ENCODE peak calls at places on chromosomes 4 and X, in six cellular contexts. Z, J, O, V, H and P are unnamed samples.
A peak's percentile ranks its signal among the peaks of the same experiment; 100 is the strongest.

GRCh38 chr4:67104145-67104544 is 441.2 kb downstream of the CENPC start:
- DNase-seq in Z (no peak), J (no peak), O (no peak), V (no peak), H (no peak), P (no peak)

GRCh38 chrX:115679460-115679859 is 118.5 kb downstream of the PLS3 start:
- DNase-seq in Z (no peak), J (peak; percentile 39), O (peak; percentile 8), V (peak; percentile 5), H (peak; percentile 61), P (peak; percentile 17)

GRCh38 chrX:65673857-65674350 is 6.5 kb downstream of the MSN start:
- DNase-seq in Z (no peak), J (no peak), O (no peak), V (no peak), H (no peak), P (no peak)

GRCh38 chrX:118631586-118631985 is 95.8 kb upstream of the IL13RA1 start:
- DNase-seq in Z (no peak), J (no peak), O (no peak), V (no peak), H (no peak), P (no peak)

GRCh38 chr4:107050525-107051135 is 14.5 kb upstream of the DKK2 start:
- DNase-seq in Z (no peak), J (peak; percentile 10), O (no peak), V (peak; percentile 13), H (no peak), P (no peak)

GRCh38 chr4:25358515-25359275 is 18.4 kb upstream of the ANAPC4 start:
- DNase-seq in Z (no peak), J (no peak), O (no peak), V (no peak), H (no peak), P (no peak)

GRCh38 chr4:114137984-114138383 is 158.5 kb upstream of the ARSJ start:
- DNase-seq in Z (no peak), J (no peak), O (no peak), V (no peak), H (no peak), P (no peak)

GRCh38 chrX:17592117-17592516 is 145.2 kb upstream of the SCML1 start:
- DNase-seq in Z (no peak), J (peak; percentile 27), O (no peak), V (no peak), H (no peak), P (no peak)

GRCh38 chr4:175560628-175561027 is 251.4 kb downstream of the GPM6A start:
- DNase-seq in Z (no peak), J (peak; percentile 5), O (no peak), V (no peak), H (peak; percentile 7), P (peak; percentile 1)

GRCh38 chr4:139278956-139279722 is 886 bp downstream of the MGARP start:
- DNase-seq in Z (no peak), J (peak; percentile 12), O (no peak), V (no peak), H (peak; percentile 36), P (no peak)

GRCh38 chrX:103356023-103356798 is at the start of gene TCEAL9:
- DNase-seq in Z (no peak), J (peak; percentile 83), O (peak; percentile 11), V (peak; percentile 51), H (peak; percentile 71), P (peak; percentile 74)

GRCh38 chr4:167775374-167775773 is 317.0 kb upstream of the ANXA10 start:
- DNase-seq in Z (no peak), J (peak; percentile 1), O (no peak), V (no peak), H (no peak), P (no peak)

GRCh38 chr4:175282407-175282806 is 364.2 kb downstream of the ADAM29 start:
- DNase-seq in Z (no peak), J (peak; percentile 18), O (no peak), V (no peak), H (no peak), P (no peak)

DNA sequence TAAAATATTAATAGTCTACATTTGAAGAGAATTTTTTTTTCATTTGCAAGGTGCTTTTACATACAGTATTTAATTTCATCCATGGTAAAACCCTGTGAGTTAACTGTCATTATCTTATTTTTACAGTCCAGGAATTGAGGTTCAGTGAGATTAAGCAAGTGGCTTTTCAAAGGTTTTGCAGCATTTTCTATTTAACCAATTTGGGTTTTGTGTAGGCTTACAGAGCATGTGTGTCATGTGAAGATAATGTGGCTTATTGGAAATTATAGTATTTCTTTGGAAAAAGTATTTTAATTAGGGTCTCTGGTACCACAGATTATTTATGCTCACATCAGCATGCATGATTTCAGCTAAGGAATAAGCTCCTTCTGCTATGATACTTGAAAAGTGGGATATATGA is 4.5 kb downstream of the XK start:
- DNase-seq in Z (no peak), J (no peak), O (no peak), V (no peak), H (no peak), P (no peak)
- TF ChIP-seq RAD21 in Z (no peak), J (no peak), O (no peak), V (no peak), H (no peak), P (no peak)

DNA sequence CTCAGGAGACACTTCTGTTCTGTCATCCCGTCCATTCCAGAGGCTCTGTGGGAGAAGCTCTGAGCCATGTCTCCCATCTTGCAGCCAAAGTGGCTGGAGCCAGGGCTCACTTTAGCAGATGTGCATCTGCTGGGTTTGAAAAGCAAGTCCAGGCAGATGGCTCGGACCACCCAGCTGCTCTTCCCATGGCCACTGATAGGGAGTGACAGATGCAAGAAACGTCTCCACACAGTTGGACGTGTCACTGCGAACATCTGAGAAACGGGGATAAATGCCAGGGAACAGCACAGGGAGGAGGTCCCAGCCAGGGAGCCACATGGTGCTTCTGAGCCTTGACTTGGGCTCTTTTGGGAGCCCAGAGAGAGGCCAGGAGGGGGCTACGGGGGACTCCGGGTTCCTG is 242.3 kb downstream of the AFAP1 start:
- DNase-seq in Z (no peak), J (no peak), O (no peak), V (no peak), H (no peak), P (no peak)
- TF ChIP-seq RAD21 in Z (no peak), J (no peak), O (no peak), V (no peak), H (no peak), P (no peak)

GRCh38 chr4:37825943-37826281 is 574 bp upstream of the PGM2 start:
- DNase-seq in Z (no peak), J (no peak), O (no peak), V (no peak), H (peak; percentile 43), P (no peak)
- TF ChIP-seq RAD21 in Z (no peak), J (no peak), O (no peak), V (no peak), H (no peak), P (no peak)

GRCh38 chr4:127783026-127783769 is 1.1 kb downstream of the HSPA4L start:
- DNase-seq in Z (no peak), J (peak; percentile 65), O (peak; percentile 37), V (peak; percentile 77), H (peak; percentile 46), P (peak; percentile 42)

GRCh38 chr4:127783971-127784519 is 1.9 kb downstream of the HSPA4L start:
- DNase-seq in Z (no peak), J (no peak), O (peak; percentile 6), V (peak; percentile 9), H (no peak), P (no peak)

GRCh38 chr4:127793528-127793927 is 11.4 kb downstream of the HSPA4L start:
- DNase-seq in Z (no peak), J (no peak), O (no peak), V (no peak), H (no peak), P (no peak)

GRCh38 chr4:127788517-127788916 is 6.4 kb downstream of the HSPA4L start:
- DNase-seq in Z (no peak), J (no peak), O (no peak), V (peak; percentile 40), H (peak; percentile 21), P (no peak)
- TF ChIP-seq RAD21 in Z (no peak), J (no peak), O (peak; percentile 33), V (peak; percentile 37), H (peak; percentile 29), P (no peak)

DNA sequence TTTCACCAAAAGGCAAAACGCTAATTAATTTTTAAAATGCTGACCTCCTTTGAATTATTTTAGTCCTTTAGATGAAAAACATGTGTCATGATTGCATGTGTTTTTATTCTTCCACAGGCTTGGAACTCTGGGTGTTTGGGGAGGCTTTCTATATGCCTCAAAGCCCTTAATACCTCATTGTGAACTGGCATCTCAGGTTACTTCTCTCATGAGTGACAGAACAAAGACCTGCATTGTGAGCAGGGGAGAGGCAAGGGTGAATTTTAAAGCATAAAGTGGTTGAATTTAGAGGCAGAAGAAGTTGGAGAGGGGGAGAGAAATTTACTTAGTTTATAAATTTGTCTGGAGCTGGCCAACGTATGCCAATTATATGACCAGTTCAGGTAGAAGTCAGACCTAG is 119.5 kb downstream of the ARSF start:
- DNase-seq in Z (no peak), J (no peak), O (no peak), V (no peak), H (no peak), P (no peak)
- TF ChIP-seq RAD21 in Z (no peak), J (no peak), O (no peak), V (no peak), H (no peak), P (no peak)

GRCh38 chrX:3697701-3698279 is 15.7 kb downstream of the PRKX start:
- DNase-seq in Z (no peak), J (peak; percentile 42), O (no peak), V (no peak), H (no peak), P (no peak)
- TF ChIP-seq RAD21 in Z (no peak), J (no peak), O (no peak), V (no peak), H (no peak), P (no peak)

GRCh38 chr4:108148316-108148715 is 20.4 kb downstream of the LEF1 start:
- DNase-seq in Z (no peak), J (no peak), O (no peak), V (no peak), H (no peak), P (no peak)
- TF ChIP-seq RAD21 in Z (no peak), J (no peak), O (no peak), V (no peak), H (no peak), P (no peak)

DNA sequence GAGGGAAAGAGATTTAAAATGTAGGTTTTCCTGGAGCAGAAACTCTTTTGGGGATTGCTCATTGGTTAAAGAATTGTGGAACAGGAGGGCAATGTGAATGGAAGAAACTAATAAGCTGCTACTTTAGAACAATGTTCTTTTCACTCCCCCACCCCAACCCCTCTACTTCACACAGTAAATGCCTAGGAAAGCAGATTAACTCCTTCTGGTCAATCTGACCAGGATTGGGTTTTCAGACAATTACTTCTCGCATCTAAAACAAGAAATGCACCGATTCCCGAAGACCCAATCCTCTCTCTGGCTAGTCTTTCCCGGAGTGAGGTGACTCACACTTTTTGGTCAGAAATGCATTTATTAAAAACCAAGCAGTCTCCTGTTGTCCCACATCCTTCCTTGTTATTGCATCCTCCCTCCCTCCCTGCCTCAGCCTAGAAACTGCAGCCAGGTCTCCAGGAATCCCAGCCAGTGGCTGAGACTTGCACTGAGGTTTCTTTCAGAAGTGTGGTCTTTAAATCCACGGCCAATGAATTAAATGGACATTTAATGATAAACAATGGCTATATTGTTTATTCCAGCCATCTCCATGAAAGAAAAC is 21.4 kb downstream of the MFAP3L start:
- DNase-seq in Z (no peak), J (no peak), O (no peak), V (no peak), H (no peak), P (no peak)
- TF ChIP-seq RAD21 in Z (no peak), J (no peak), O (no peak), V (no peak), H (no peak), P (no peak)